ENCODE peak calls at places on chromosomes 12 and 14, in six cellular contexts. X is neural progenitor cell, N is left lung, Q is Peyer's patch, A is gastrocnemius medialis, D is PC-3. E is an unnamed sample. For H3K4me1, the result is how much of the 10 kb centered on the place peaks cover.

GRCh38 chr12:118052324-118053070 is 8.5 kb downstream of the WSB2 start:
- DNase-seq in X (no peak), D (peak), N (peak), Q (peak), A (peak), E (peak)

GRCh38 chr12:202081-202731 is 11.8 kb downstream of the SLC6A12 start:
- DNase-seq in Q (no peak), N (no peak), D (peak), A (peak), X (peak), E (no peak)

GRCh38 chr12:5898874-5899273 is 46.2 kb downstream of the ANO2 start:
- DNase-seq in X (no peak), D (peak), N (no peak), Q (no peak), A (no peak), E (no peak)

GRCh38 chr12:123232472-123232806 is 502 bp downstream of the MPHOSPH9 start:
- DNase-seq in N (no peak), A (no peak), Q (no peak), X (no peak), D (no peak), E (no peak)

GRCh38 chr14:69093551-69094421 is 59.1 kb downstream of the DCAF5 start:
- DNase-seq in A (no peak), D (peak), X (peak), Q (no peak), N (peak), E (no peak)

GRCh38 chr14:58944226-58944769 is 244.2 kb upstream of the DAAM1 start:
- DNase-seq in A (no peak), D (no peak), Q (no peak), X (peak), N (no peak), E (no peak)

GRCh38 chr12:132489078-132489601 is 811 bp upstream of the FBRSL1 start:
- DNase-seq in Q (peak), X (peak), A (no peak), N (peak), D (no peak), E (peak)

GRCh38 chr14:37665951-37666350 is 70.5 kb downstream of the TTC6 start:
- DNase-seq in D (no peak), Q (no peak), N (no peak), A (no peak), X (no peak), E (no peak)

GRCh38 chr12:21580748-21581495 is 23.7 kb downstream of the GYS2 start:
- DNase-seq in X (no peak), Q (no peak), D (no peak), N (no peak), A (no peak), E (no peak)

GRCh38 chr12:52870361-52871290 is 21.8 kb upstream of the KRT78 start:
- DNase-seq in D (peak), Q (peak), X (peak), N (peak), A (no peak), E (peak)

GRCh38 chr14:51138353-51139103 is 43.6 kb upstream of the TRIM9 start:
- DNase-seq in Q (no peak), N (no peak), A (no peak), D (no peak), X (no peak), E (no peak)

GRCh38 chr12:50014342-50014741 is 11.0 kb downstream of the RACGAP1 start:
- DNase-seq in X (no peak), D (no peak), N (no peak), A (no peak), Q (no peak), E (no peak)

GRCh38 chr14:68479247-68479646 is 313.6 kb downstream of the ZFP36L1 start:
- DNase-seq in A (no peak), D (peak), N (no peak), X (no peak), Q (no peak), E (no peak)

GRCh38 chr12:1351926-1352325 is 242.5 kb downstream of the FBXL14 start:
- DNase-seq in Q (no peak), N (no peak), X (no peak), D (no peak), A (no peak), E (no peak)

GRCh38 chr14:80275208-80275850 is 64.0 kb upstream of the DIO2 start:
- DNase-seq in N (no peak), X (no peak), Q (no peak), D (no peak), A (no peak), E (no peak)

GRCh38 chr12:131221946-131222249 is 268.2 kb downstream of the ADGRD1 start:
- DNase-seq in X (peak), D (no peak), A (no peak), N (no peak), Q (no peak), E (no peak)

DNA sequence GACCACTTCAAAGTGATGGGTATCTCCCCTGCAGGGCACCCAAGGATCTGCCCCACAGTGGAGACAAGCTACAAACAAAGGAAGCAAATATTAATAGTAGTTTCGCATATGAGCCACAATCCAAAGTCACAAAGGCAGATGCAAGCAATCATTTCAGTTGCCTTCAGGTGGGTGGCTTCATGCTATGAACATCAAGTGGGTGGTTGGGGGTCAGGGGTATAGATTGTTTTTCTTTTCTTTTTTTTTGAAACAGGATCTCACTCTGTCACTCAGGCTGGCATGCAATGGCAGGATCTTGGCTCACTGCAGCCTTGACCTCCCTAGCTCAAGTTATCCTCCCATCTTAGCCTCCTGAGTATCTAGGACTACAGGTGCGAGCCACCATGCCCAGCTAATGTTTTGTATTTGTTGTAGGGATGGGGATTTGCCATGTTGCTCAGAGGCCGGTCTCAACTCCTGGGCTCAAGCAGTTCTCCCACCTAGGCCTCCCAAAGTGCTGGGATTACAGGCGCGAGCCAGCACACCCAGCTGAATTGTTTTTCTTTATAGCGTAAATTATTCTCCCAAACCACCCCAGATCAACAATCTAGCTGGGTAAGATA is 13.4 kb upstream of the NT5DC3 start:
- DNase-seq in A (no peak), X (no peak), D (no peak), Q (no peak), N (no peak), E (no peak)
- H3K4me1 ChIP-seq in A (under half), X (under half), D (under half), Q (under half), N (under half), E (under half)

GRCh38 chr14:103859416-103860202 is 12.2 kb upstream of the PPP1R13B start:
- DNase-seq in N (no peak), X (no peak), A (no peak), D (no peak), Q (peak), E (no peak)
- H3K4me1 ChIP-seq in N (under half), X (under half), A (under half), D (under half), Q (under half), E (under half)

GRCh38 chr12:2494490-2495192 is 300.1 kb upstream of the FKBP4 start:
- DNase-seq in N (no peak), D (no peak), Q (no peak), A (no peak), X (no peak), E (no peak)
- H3K4me1 ChIP-seq in N (under half), D (under half), Q (half or more), A (under half), X (under half), E (under half)

GRCh38 chr12:89918172-89918880 is 209.7 kb upstream of the ATP2B1 start:
- DNase-seq in N (no peak), A (no peak), D (peak), Q (no peak), X (no peak), E (no peak)
- H3K4me1 ChIP-seq in N (under half), A (under half), D (under half), Q (under half), X (under half), E (under half)